ENCODE peak calls at places on chromosome 4, in five cellular contexts. G, K, C, L and J are unnamed samples.

GRCh38 chr4:104751468-104751867 is 256.8 kb upstream of the CXXC4 start:
- DNase-seq in G (no peak), K (no peak), L (no peak), C (no peak), J (no peak)

GRCh38 chr4:5812506-5813229 is 80.2 kb downstream of the CRMP1 start:
- DNase-seq in G (peak), L (peak), K (peak), C (peak), J (peak)

GRCh38 chr4:3213661-3214250 is 35.2 kb upstream of the MSANTD1 start:
- DNase-seq in C (no peak), K (no peak), G (no peak), L (no peak), J (no peak)

GRCh38 chr4:171812377-171813194 is 618 bp upstream of the GALNTL6 start:
- DNase-seq in C (peak), G (no peak), K (no peak), L (no peak), J (peak)

GRCh38 chr4:174377613-174378012 is 93.9 kb downstream of the CEP44 start:
- DNase-seq in G (peak), L (peak), C (no peak), K (no peak), J (peak)

GRCh38 chr4:89904524-89904923 is 9.9 kb downstream of the MMRN1 start:
- DNase-seq in C (no peak), K (no peak), G (no peak), L (no peak), J (no peak)

GRCh38 chr4:121728066-121728465 is 31.3 kb upstream of the ANXA5 start:
- DNase-seq in K (peak), C (no peak), G (peak), L (peak), J (peak)

GRCh38 chr4:89549907-89550306 is 242.3 kb upstream of the GPRIN3 start:
- DNase-seq in C (no peak), G (peak), L (peak), K (peak), J (peak)

GRCh38 chr4:148229798-148230197 is 212.4 kb downstream of the NR3C2 start:
- DNase-seq in C (no peak), K (no peak), L (no peak), G (no peak), J (no peak)

GRCh38 chr4:185559913-185560281 is 24.6 kb upstream of the PDLIM3 start:
- DNase-seq in K (no peak), C (no peak), G (peak), L (peak), J (peak)

GRCh38 chr4:153464068-153464467 is 2.1 kb upstream of the TMEM131L start:
- DNase-seq in G (peak), L (no peak), K (no peak), C (no peak), J (peak)

GRCh38 chr4:2615821-2616220 is 79.4 kb downstream of the FAM193A start:
- DNase-seq in C (no peak), L (no peak), K (no peak), G (no peak), J (no peak)

GRCh38 chr4:108890491-108890890 is 127.6 kb upstream of the ETNPPL start:
- DNase-seq in C (no peak), K (no peak), L (no peak), G (no peak), J (no peak)

GRCh38 chr4:108885211-108885610 is 122.4 kb upstream of the ETNPPL start:
- DNase-seq in G (peak), K (peak), L (peak), C (no peak), J (peak)

GRCh38 chr4:108889696-108890475 is 127.0 kb upstream of the ETNPPL start:
- DNase-seq in L (no peak), C (no peak), G (no peak), K (no peak), J (peak)

GRCh38 chr4:108884596-108884995 is 121.7 kb upstream of the ETNPPL start:
- DNase-seq in K (no peak), C (no peak), G (peak), L (no peak), J (peak)

GRCh38 chr4:108887034-108887433 is 124.2 kb upstream of the ETNPPL start:
- DNase-seq in G (no peak), L (no peak), K (no peak), C (no peak), J (no peak)
- TF ChIP-seq CTCF in G (no peak), L (no peak), K (no peak), C (no peak), J (no peak)

GRCh38 chr4:8236141-8236919 is 33.2 kb upstream of the HTRA3 start:
- DNase-seq in L (no peak), K (no peak), G (no peak), C (no peak), J (no peak)
- TF ChIP-seq CTCF in L (no peak), K (no peak), G (no peak), C (no peak), J (no peak)

GRCh38 chr4:28357985-28358384 is 1497.3 kb downstream of the STIM2 start:
- DNase-seq in G (peak), L (peak), K (no peak), C (peak), J (no peak)
- TF ChIP-seq CTCF in G (peak), L (peak), K (peak), C (no peak), J (peak)

DNA sequence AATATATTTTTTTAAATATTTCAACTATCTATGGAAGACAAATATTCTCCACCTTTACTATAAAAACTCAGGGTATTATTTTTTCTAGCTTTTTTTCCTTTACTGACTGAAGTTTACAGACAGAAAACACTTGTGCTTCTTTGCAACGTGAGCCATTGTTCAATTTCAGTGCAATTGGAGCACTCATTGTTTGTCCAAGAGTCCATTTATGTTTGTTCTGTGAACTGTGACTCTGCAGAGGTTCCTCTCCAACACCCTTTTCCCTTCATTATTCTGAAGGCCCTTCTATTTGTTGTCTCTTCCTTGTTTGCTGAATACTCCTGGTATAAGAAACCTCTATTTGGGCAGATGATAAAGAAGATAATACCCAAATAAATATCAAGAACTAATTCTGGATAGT is 37.4 kb downstream of the DAPP1 start:
- DNase-seq in L (no peak), G (no peak), K (no peak), C (no peak), J (no peak)
- TF ChIP-seq CTCF in L (no peak), G (no peak), K (no peak), C (no peak), J (no peak)

DNA sequence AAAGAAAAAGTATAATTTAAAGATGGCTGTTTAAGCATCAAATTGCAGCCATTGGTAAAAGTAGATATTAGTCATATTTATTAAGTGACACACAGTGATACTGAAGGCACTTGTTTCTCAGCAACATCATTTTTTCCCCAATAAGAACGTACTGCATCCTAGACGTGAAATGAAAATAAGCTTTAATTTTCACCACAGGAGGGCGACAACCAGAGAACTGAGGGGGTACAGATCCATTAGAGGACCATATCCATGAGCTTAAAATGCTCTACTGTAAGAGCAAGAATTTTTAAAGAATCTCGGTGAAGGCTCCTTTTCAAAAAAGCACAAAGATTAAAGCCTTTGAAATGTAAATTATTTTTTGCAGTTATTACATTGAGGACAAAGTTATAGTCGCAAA is 33.4 kb downstream of the FRG1 start:
- DNase-seq in K (no peak), G (no peak), L (peak), C (no peak), J (no peak)
- TF ChIP-seq CTCF in K (no peak), G (peak), L (no peak), C (peak), J (peak)

GRCh38 chr4:8308144-8308543 is 38.6 kb downstream of the HTRA3 start:
- DNase-seq in G (no peak), K (no peak), C (no peak), L (no peak), J (no peak)

GRCh38 chr4:8307714-8308113 is 38.2 kb downstream of the HTRA3 start:
- DNase-seq in L (no peak), K (no peak), C (no peak), G (no peak), J (no peak)

GRCh38 chr4:8310306-8310705 is 40.8 kb downstream of the HTRA3 start:
- DNase-seq in C (no peak), K (no peak), L (no peak), G (no peak), J (no peak)

GRCh38 chr4:8307126-8307525 is 37.6 kb downstream of the HTRA3 start:
- DNase-seq in K (no peak), L (no peak), C (no peak), G (no peak), J (no peak)

GRCh38 chr4:8308856-8309771 is 39.6 kb downstream of the HTRA3 start:
- DNase-seq in G (peak), C (no peak), K (no peak), L (peak), J (no peak)
- TF ChIP-seq CTCF in G (no peak), C (no peak), K (no peak), L (peak), J (no peak)

GRCh38 chr4:106065018-106065417 is 169.7 kb downstream of the NPNT start:
- DNase-seq in C (no peak), L (no peak), K (no peak), G (no peak), J (no peak)
- TF ChIP-seq CTCF in C (no peak), L (no peak), K (no peak), G (no peak), J (no peak)

DNA sequence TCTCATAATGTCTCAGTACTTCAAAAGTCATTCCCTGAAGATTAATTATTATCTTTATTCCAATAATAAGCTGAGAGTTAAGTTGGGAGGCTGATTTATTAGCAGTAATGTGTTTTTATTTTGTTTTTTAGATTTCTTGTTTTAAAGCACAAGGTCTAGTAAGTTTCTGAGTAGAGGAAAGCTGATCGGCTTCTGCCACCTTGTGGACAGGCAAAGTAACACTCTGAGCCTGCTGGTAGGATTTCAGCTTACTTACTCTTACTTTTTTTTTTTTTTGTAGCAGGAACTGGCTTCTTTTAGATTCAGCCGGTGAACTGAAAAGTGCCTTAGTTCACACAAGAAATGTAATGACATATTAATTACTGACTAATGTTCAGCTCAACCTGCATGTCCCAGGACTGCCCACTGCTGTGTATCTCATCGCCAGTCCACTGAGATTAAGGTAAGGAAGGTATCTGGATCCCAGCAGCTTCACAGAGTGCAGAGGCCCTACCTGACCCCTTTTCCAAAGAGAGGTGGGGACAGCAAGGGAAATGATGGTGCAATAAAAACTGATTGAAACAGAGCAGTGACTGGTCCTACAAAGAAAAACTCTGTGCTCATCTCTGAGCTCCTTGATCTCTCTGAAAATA is 126.5 kb downstream of the ADGRA3 start:
- DNase-seq in L (peak), K (peak), G (peak), C (peak), J (peak)
- TF ChIP-seq CTCF in L (peak), K (peak), G (peak), C (peak), J (peak)

GRCh38 chr4:37882665-37883296 is 8.1 kb upstream of the TBC1D1 start:
- DNase-seq in G (no peak), L (peak), K (no peak), C (no peak), J (no peak)
- TF ChIP-seq CTCF in G (no peak), L (peak), K (no peak), C (no peak), J (no peak)

DNA sequence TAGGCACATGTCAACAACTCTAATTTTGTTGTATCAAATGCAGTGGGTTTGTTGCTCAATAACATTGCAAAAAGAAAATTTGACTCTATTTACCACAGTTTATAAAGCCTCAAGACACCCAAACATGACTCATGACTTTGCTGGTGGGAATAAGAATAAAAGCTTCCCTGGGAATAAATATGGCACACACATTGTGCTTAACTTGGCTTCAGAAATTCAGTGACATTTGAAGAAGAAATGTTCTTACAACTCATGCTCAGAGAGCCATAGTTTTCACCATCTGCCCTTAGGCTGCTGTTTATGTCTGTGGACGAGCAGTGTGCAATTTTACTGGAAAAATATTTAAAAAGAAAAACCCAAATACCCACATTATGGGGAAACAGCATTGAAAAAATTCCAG is 60.9 kb downstream of the SPATA18 start:
- DNase-seq in K (no peak), G (no peak), L (no peak), C (no peak), J (no peak)
- TF ChIP-seq CTCF in K (no peak), G (no peak), L (no peak), C (no peak), J (no peak)